ENCODE peak calls at places on chromosomes 5 and 9, in seven cellular contexts. W is cerebellum; J is heart right ventricle; O is activated naive CD4-positive, alpha-beta T cell; T is EL; A is stimulated activated naive CD4-positive, alpha-beta T cell; N is neuronal stem cell. K is an unnamed sample.

GRCh38 chr9:1170918-1171317 is 120.8 kb downstream of the DMRT2 start:
- DNase-seq in W (no peak), J (no peak), O (no peak), T (no peak), A (no peak), N (no peak), K (no peak)

GRCh38 chr5:17096975-17097695 is 120.3 kb upstream of the BASP1 start:
- DNase-seq in W (no peak), J (no peak), O (no peak), T (no peak), A (no peak), N (peak), K (no peak)

GRCh38 chr5:146151970-146152369 is 30.5 kb downstream of the LARS1 start:
- DNase-seq in W (no peak), J (no peak), O (no peak), T (no peak), A (no peak), N (no peak), K (no peak)

GRCh38 chr9:21030389-21031035 is 928 bp downstream of the HACD4 start:
- DNase-seq in W (no peak), J (no peak), O (no peak), T (peak), A (peak), N (no peak), K (peak)

GRCh38 chr5:32233220-32233695 is 59.1 kb upstream of the GOLPH3 start:
- DNase-seq in W (no peak), J (no peak), O (no peak), T (no peak), A (no peak), N (no peak), K (no peak)

GRCh38 chr5:8726383-8727036 is 819.4 kb downstream of the SEMA5A start:
- DNase-seq in W (no peak), J (no peak), O (no peak), T (no peak), A (no peak), N (no peak), K (no peak)

GRCh38 chr5:1471240-1471853 is 26.1 kb upstream of the SLC6A3 start:
- DNase-seq in W (no peak), J (no peak), O (no peak), T (no peak), A (no peak), N (no peak), K (no peak)

GRCh38 chr9:4670591-4670990 is 4.3 kb upstream of the SPATA6L start:
- DNase-seq in W (no peak), J (no peak), O (no peak), T (no peak), A (no peak), N (no peak), K (no peak)

GRCh38 chr5:56172225-56172624 is 60.9 kb downstream of the ANKRD55 start:
- DNase-seq in W (no peak), J (no peak), O (no peak), T (no peak), A (no peak), N (no peak), K (no peak)

GRCh38 chr5:14337603-14338002 is 194.5 kb downstream of the TRIO start:
- DNase-seq in W (no peak), J (no peak), O (no peak), T (no peak), A (no peak), N (no peak), K (no peak)

GRCh38 chr5:97266576-97266975 is 83.5 kb upstream of the RIOK2 start:
- DNase-seq in W (no peak), J (peak), O (no peak), T (no peak), A (no peak), N (no peak), K (no peak)

GRCh38 chr5:133110709-133111108 is 58.9 kb downstream of the HSPA4 start:
- DNase-seq in W (no peak), J (no peak), O (no peak), T (no peak), A (no peak), N (no peak), K (no peak)

GRCh38 chr9:70678153-70678552 is 263.7 kb upstream of the KLF9 start:
- DNase-seq in W (no peak), J (no peak), O (no peak), T (no peak), A (no peak), N (no peak), K (no peak)

GRCh38 chr9:125992557-125992956 is 245.4 kb downstream of the PBX3 start:
- DNase-seq in W (no peak), J (no peak), O (no peak), T (no peak), A (no peak), N (no peak), K (no peak)

GRCh38 chr5:117488976-117489500 is 914.4 kb upstream of the SEMA6A start:
- DNase-seq in W (no peak), J (no peak), O (no peak), T (no peak), A (no peak), N (no peak), K (no peak)

GRCh38 chr9:75636427-75637045 is 253.9 kb upstream of the PCSK5 start:
- DNase-seq in W (no peak), J (peak), O (no peak), T (no peak), A (no peak), N (no peak), K (no peak)

GRCh38 chr5:59810041-59810440 is 83.5 kb downstream of the PDE4D start:
- DNase-seq in W (peak), J (peak), O (peak), T (peak), A (peak), N (peak), K (peak)

GRCh38 chr9:89597711-89598707 is 6.8 kb upstream of the GADD45G start:
- DNase-seq in W (peak), J (peak), O (no peak), T (peak), A (peak), N (peak), K (peak)

GRCh38 chr9:93904649-93905472 is 50.3 kb downstream of the BARX1 start:
- DNase-seq in W (no peak), J (no peak), O (no peak), T (no peak), A (no peak), N (no peak), K (no peak)

GRCh38 chr9:129108805-129109370 is 1.7 kb downstream of the CRAT start:
- DNase-seq in W (no peak), J (no peak), O (no peak), T (no peak), A (no peak), N (no peak), K (no peak)

GRCh38 chr9:108041551-108041950 is 552.0 kb upstream of the KLF4 start:
- DNase-seq in W (no peak), J (no peak), O (no peak), T (peak), A (no peak), N (no peak), K (peak)

GRCh38 chr9:95499101-95499676 is 17.6 kb downstream of the PTCH1 start:
- DNase-seq in W (no peak), J (no peak), O (no peak), T (no peak), A (no peak), N (no peak), K (no peak)

GRCh38 chr5:1344975-1345838 is at the start of gene CLPTM1L:
- DNase-seq in W (peak), J (peak), O (peak), T (peak), A (peak), N (peak), K (peak)

GRCh38 chr5:146368137-146368536 is 29.5 kb downstream of the POU4F3 start:
- DNase-seq in W (no peak), J (no peak), O (no peak), T (no peak), A (no peak), N (no peak), K (no peak)

GRCh38 chr5:149221326-149221725 is 50.3 kb upstream of the AFAP1L1 start:
- DNase-seq in W (peak), J (no peak), O (no peak), T (peak), A (no peak), N (no peak), K (no peak)